ENCODE peak calls at places on chromosomes 13 and 19, in five cellular contexts. B is fibroblast of the aortic adventitia, Z is HCT116, F is B cell, H is SK-N-DZ. R is an unnamed sample.

GRCh38 chr19:30171138-30171635 is 201.0 kb upstream of the ZNF536 start:
- DNase-seq in Z (no peak), H (no peak), B (no peak), F (no peak), R (no peak)

GRCh38 chr19:53945441-53945840 is 17.3 kb upstream of the CACNG8 start:
- DNase-seq in Z (peak; percentile 24), H (peak; percentile 12), F (no peak), B (peak; percentile 50), R (no peak)

GRCh38 chr13:98576963-98577822 is at the start of gene STK24:
- DNase-seq in F (peak; percentile 53), H (peak; percentile 43), B (peak; percentile 81), Z (no peak), R (peak; percentile 43)

GRCh38 chr19:9014809-9015208 is 4.6 kb upstream of the MUC16 start:
- DNase-seq in Z (no peak), B (no peak), F (no peak), H (no peak), R (no peak)

GRCh38 chr19:2477141-2477710 is 1.3 kb downstream of the GADD45B start:
- DNase-seq in F (peak; percentile 55), Z (no peak), H (no peak), B (peak; percentile 33), R (no peak)

GRCh38 chr13:26558912-26559485 is 1.5 kb downstream of the WASF3 start:
- DNase-seq in Z (no peak), F (no peak), B (peak; percentile 37), H (no peak), R (no peak)

GRCh38 chr19:1172353-1173159 is 1.5 kb downstream of the SBNO2 start:
- DNase-seq in H (no peak), F (no peak), B (peak; percentile 65), Z (no peak), R (no peak)

GRCh38 chr19:17655751-17656480 is 32.2 kb downstream of the UNC13A start:
- DNase-seq in F (no peak), H (no peak), B (no peak), Z (no peak), R (no peak)

GRCh38 chr13:107770541-107770940 is 444.8 kb downstream of the LIG4 start:
- DNase-seq in Z (no peak), B (no peak), H (no peak), F (no peak), R (no peak)

GRCh38 chr19:53868091-53868891 is 608 bp downstream of the MYADM start:
- DNase-seq in F (no peak), H (peak; percentile 42), Z (no peak), B (peak; percentile 61), R (peak; percentile 28)

GRCh38 chr13:27953671-27954405 is 15.3 kb downstream of the CDX2 start:
- DNase-seq in Z (peak; percentile 54), F (peak; percentile 57), B (peak; percentile 45), H (peak; percentile 22), R (peak; percentile 40)

GRCh38 chr13:114143806-114144605 is 11.6 kb upstream of the RASA3 start:
- DNase-seq in B (no peak), Z (peak; percentile 63), H (peak; percentile 83), F (peak; percentile 67), R (peak; percentile 54)

GRCh38 chr19:55118401-55118991 is 1.1 kb upstream of the PPP1R12C start:
- DNase-seq in Z (no peak), F (no peak), H (peak; percentile 56), B (no peak), R (no peak)

GRCh38 chr19:56840452-56841193 is at the start of the genes PEG3 and ZIM2:
- DNase-seq in Z (no peak), H (peak; percentile 90), F (no peak), B (no peak), R (no peak)

GRCh38 chr13:47334173-47334572 is 437.3 kb upstream of the HTR2A start:
- DNase-seq in H (no peak), B (peak; percentile 86), Z (no peak), F (no peak), R (no peak)

GRCh38 chr13:46624821-46625220 is 71.9 kb downstream of the LRCH1 start:
- DNase-seq in Z (no peak), H (no peak), F (no peak), B (no peak), R (no peak)

GRCh38 chr19:35232912-35233311 is 4.4 kb upstream of the FAM187B start:
- DNase-seq in H (no peak), Z (no peak), B (no peak), F (no peak), R (no peak)

GRCh38 chr19:4103073-4103418 is 20.9 kb downstream of the MAP2K2 start:
- DNase-seq in B (no peak), Z (no peak), H (no peak), F (no peak), R (no peak)

GRCh38 chr13:100130092-100130491 is 41.2 kb downstream of the PCCA start:
- DNase-seq in F (no peak), Z (no peak), H (no peak), B (peak; percentile 18), R (no peak)

GRCh38 chr19:1333789-1334188 is 48.1 kb downstream of the EFNA2 start:
- DNase-seq in B (no peak), Z (no peak), F (no peak), H (no peak), R (no peak)

GRCh38 chr19:43574424-43575155 is 737 bp downstream of the XRCC1 start:
- DNase-seq in H (no peak), F (no peak), B (no peak), Z (no peak), R (no peak)

GRCh38 chr13:112766336-112766735 is 76.5 kb downstream of the ATP11A start:
- DNase-seq in F (no peak), H (no peak), B (no peak), Z (no peak), R (no peak)